ENCODE peak calls at places on chromosome 22, in ten cellular contexts. P, A, H, D, L, S, F, O, Y and U are unnamed samples.

GRCh38 chr22:37545703-37546435 is 14.4 kb upstream of the CDC42EP1 start:
- DNase-seq in P (no peak), A (peak), H (no peak), D (peak), L (no peak), S (peak), F (no peak), O (peak), Y (no peak), U (peak)

GRCh38 chr22:42436402-42436801 is 4.2 kb upstream of the NFAM1 start:
- DNase-seq in P (no peak), A (no peak), H (peak), D (no peak), L (no peak), S (no peak), F (peak), O (no peak), Y (no peak), U (no peak)

GRCh38 chr22:23233746-23234408 is 53.6 kb downstream of the BCR start:
- DNase-seq in P (no peak), A (peak), H (no peak), D (no peak), L (peak), S (peak), F (no peak), O (no peak), Y (peak), U (peak)

GRCh38 chr22:50723991-50724390 is 14.0 kb upstream of the ACR start:
- DNase-seq in P (no peak), A (no peak), H (no peak), D (no peak), L (no peak), S (no peak), F (no peak), O (no peak), Y (no peak), U (no peak)

GRCh38 chr22:44862981-44863860 is 110.8 kb downstream of the ARHGAP8 start:
- DNase-seq in P (no peak), A (no peak), H (no peak), D (no peak), L (no peak), S (no peak), F (no peak), O (no peak), Y (no peak), U (no peak)

GRCh38 chr22:40023226-40023925 is 28.6 kb downstream of the FAM83F start:
- DNase-seq in P (no peak), A (no peak), H (peak), D (no peak), L (no peak), S (no peak), F (peak), O (no peak), Y (no peak), U (no peak)

GRCh38 chr22:27474711-27475547 is 326.6 kb downstream of the MN1 start:
- DNase-seq in P (no peak), A (peak), H (no peak), D (peak), L (no peak), S (peak), F (no peak), O (peak), Y (no peak), U (peak)

GRCh38 chr22:31173386-31174145 is 13.6 kb downstream of the RNF185 start:
- DNase-seq in P (no peak), A (no peak), H (no peak), D (peak), L (no peak), S (peak), F (no peak), O (no peak), Y (no peak), U (peak)

GRCh38 chr22:35761037-35761436 is 43.4 kb downstream of the APOL5 start:
- DNase-seq in P (no peak), A (no peak), H (peak), D (no peak), L (no peak), S (no peak), F (no peak), O (no peak), Y (no peak), U (peak)

GRCh38 chr22:25563757-25564319 is 637 bp upstream of the GRK3 start:
- DNase-seq in P (no peak), A (no peak), H (peak), D (peak), L (peak), S (no peak), F (peak), O (peak), Y (peak), U (no peak)

GRCh38 chr22:45212992-45213751 is 27.5 kb downstream of the KIAA0930 start:
- DNase-seq in P (no peak), A (no peak), H (no peak), D (no peak), L (no peak), S (peak), F (no peak), O (peak), Y (no peak), U (peak)

GRCh38 chr22:44937216-44937615 is 72.6 kb downstream of the PHF21B start:
- DNase-seq in P (no peak), A (no peak), H (no peak), D (no peak), L (no peak), S (no peak), F (no peak), O (no peak), Y (no peak), U (no peak)